ENCODE peak calls at places on chromosomes 13 and 19, in nine cellular contexts. One of them, this sample, is unnamed.

GRCh38 chr13:114145722-114146121 is 13.3 kb upstream of the RASA3 start:
- DNase-seq in activated naive CD4-positive, alpha-beta T cell treated with anti-CD3 and anti-CD28 coated beads, Interleukin-2, amount 50 U/mL, for 72 hours: no peak
- DNase-seq in CD8-positive, alpha-beta memory T cell: peak
- DNase-seq in mucosa of descending colon: no peak
- DNase-seq in NCI-H524: no peak
- DNase-seq in kidney tubule cell: no peak
- DNase-seq in brain pericyte: no peak
- DNase-seq in OCI-LY7: no peak
- DNase-seq in fibroblast of lung: no peak
- DNase-seq in this sample: no peak

GRCh38 chr13:49777746-49778614 is 14.5 kb downstream of the KPNA3 start:
- DNase-seq in activated naive CD4-positive, alpha-beta T cell treated with anti-CD3 and anti-CD28 coated beads, Interleukin-2, amount 50 U/mL, for 72 hours: no peak
- DNase-seq in CD8-positive, alpha-beta memory T cell: no peak
- DNase-seq in mucosa of descending colon: no peak
- DNase-seq in NCI-H524: no peak
- DNase-seq in kidney tubule cell: no peak
- DNase-seq in brain pericyte: no peak
- DNase-seq in OCI-LY7: no peak
- DNase-seq in fibroblast of lung: no peak
- DNase-seq in this sample: no peak

GRCh38 chr13:97986841-97987240 is 33.4 kb downstream of the IPO5 start:
- DNase-seq in activated naive CD4-positive, alpha-beta T cell treated with anti-CD3 and anti-CD28 coated beads, Interleukin-2, amount 50 U/mL, for 72 hours: no peak
- DNase-seq in CD8-positive, alpha-beta memory T cell: no peak
- DNase-seq in mucosa of descending colon: no peak
- DNase-seq in NCI-H524: no peak
- DNase-seq in kidney tubule cell: no peak
- DNase-seq in brain pericyte: no peak
- DNase-seq in OCI-LY7: peak
- DNase-seq in fibroblast of lung: no peak
- DNase-seq in this sample: no peak

GRCh38 chr13:31485183-31485582 is 254.1 kb upstream of the RXFP2 start:
- DNase-seq in activated naive CD4-positive, alpha-beta T cell treated with anti-CD3 and anti-CD28 coated beads, Interleukin-2, amount 50 U/mL, for 72 hours: no peak
- DNase-seq in CD8-positive, alpha-beta memory T cell: no peak
- DNase-seq in mucosa of descending colon: no peak
- DNase-seq in NCI-H524: no peak
- DNase-seq in kidney tubule cell: no peak
- DNase-seq in brain pericyte: no peak
- DNase-seq in OCI-LY7: no peak
- DNase-seq in fibroblast of lung: no peak
- DNase-seq in this sample: no peak

GRCh38 chr13:114099918-114100445 is 32.4 kb downstream of the RASA3 start:
- DNase-seq in activated naive CD4-positive, alpha-beta T cell treated with anti-CD3 and anti-CD28 coated beads, Interleukin-2, amount 50 U/mL, for 72 hours: no peak
- DNase-seq in CD8-positive, alpha-beta memory T cell: peak
- DNase-seq in mucosa of descending colon: peak
- DNase-seq in NCI-H524: peak
- DNase-seq in kidney tubule cell: no peak
- DNase-seq in brain pericyte: no peak
- DNase-seq in OCI-LY7: peak
- DNase-seq in fibroblast of lung: peak
- DNase-seq in this sample: peak

GRCh38 chr13:33218020-33218419 is 67.5 kb downstream of the STARD13 start:
- DNase-seq in activated naive CD4-positive, alpha-beta T cell treated with anti-CD3 and anti-CD28 coated beads, Interleukin-2, amount 50 U/mL, for 72 hours: no peak
- DNase-seq in CD8-positive, alpha-beta memory T cell: no peak
- DNase-seq in mucosa of descending colon: no peak
- DNase-seq in NCI-H524: no peak
- DNase-seq in kidney tubule cell: peak
- DNase-seq in brain pericyte: no peak
- DNase-seq in OCI-LY7: no peak
- DNase-seq in fibroblast of lung: no peak
- DNase-seq in this sample: no peak

GRCh38 chr13:99040536-99041141 is 62.8 kb upstream of the DOCK9 start:
- DNase-seq in activated naive CD4-positive, alpha-beta T cell treated with anti-CD3 and anti-CD28 coated beads, Interleukin-2, amount 50 U/mL, for 72 hours: no peak
- DNase-seq in CD8-positive, alpha-beta memory T cell: no peak
- DNase-seq in mucosa of descending colon: no peak
- DNase-seq in NCI-H524: no peak
- DNase-seq in kidney tubule cell: no peak
- DNase-seq in brain pericyte: no peak
- DNase-seq in OCI-LY7: no peak
- DNase-seq in fibroblast of lung: no peak
- DNase-seq in this sample: no peak

GRCh38 chr19:43612374-43612773 is 486 bp downstream of the SRRM5 start:
- DNase-seq in activated naive CD4-positive, alpha-beta T cell treated with anti-CD3 and anti-CD28 coated beads, Interleukin-2, amount 50 U/mL, for 72 hours: no peak
- DNase-seq in CD8-positive, alpha-beta memory T cell: no peak
- DNase-seq in mucosa of descending colon: no peak
- DNase-seq in NCI-H524: no peak
- DNase-seq in kidney tubule cell: no peak
- DNase-seq in brain pericyte: no peak
- DNase-seq in OCI-LY7: no peak
- DNase-seq in fibroblast of lung: no peak
- DNase-seq in this sample: no peak

GRCh38 chr13:34682406-34682805 is 259.7 kb upstream of the NBEA start:
- DNase-seq in activated naive CD4-positive, alpha-beta T cell treated with anti-CD3 and anti-CD28 coated beads, Interleukin-2, amount 50 U/mL, for 72 hours: no peak
- DNase-seq in CD8-positive, alpha-beta memory T cell: no peak
- DNase-seq in mucosa of descending colon: no peak
- DNase-seq in NCI-H524: peak
- DNase-seq in kidney tubule cell: no peak
- DNase-seq in brain pericyte: no peak
- DNase-seq in OCI-LY7: no peak
- DNase-seq in fibroblast of lung: no peak
- DNase-seq in this sample: no peak

GRCh38 chr13:43071824-43072223 is 48.4 kb downstream of the DNAJC15 start:
- DNase-seq in activated naive CD4-positive, alpha-beta T cell treated with anti-CD3 and anti-CD28 coated beads, Interleukin-2, amount 50 U/mL, for 72 hours: no peak
- DNase-seq in CD8-positive, alpha-beta memory T cell: no peak
- DNase-seq in mucosa of descending colon: no peak
- DNase-seq in NCI-H524: no peak
- DNase-seq in kidney tubule cell: no peak
- DNase-seq in brain pericyte: no peak
- DNase-seq in OCI-LY7: no peak
- DNase-seq in fibroblast of lung: no peak
- DNase-seq in this sample: no peak

GRCh38 chr19:10593820-10594637 is 6.9 kb upstream of the AP1M2 start:
- DNase-seq in activated naive CD4-positive, alpha-beta T cell treated with anti-CD3 and anti-CD28 coated beads, Interleukin-2, amount 50 U/mL, for 72 hours: no peak
- DNase-seq in CD8-positive, alpha-beta memory T cell: no peak
- DNase-seq in mucosa of descending colon: peak
- DNase-seq in NCI-H524: no peak
- DNase-seq in kidney tubule cell: no peak
- DNase-seq in brain pericyte: no peak
- DNase-seq in OCI-LY7: peak
- DNase-seq in fibroblast of lung: no peak
- DNase-seq in this sample: peak

GRCh38 chr19:15575406-15575805 is 39.6 kb upstream of the CYP4F8 start:
- DNase-seq in activated naive CD4-positive, alpha-beta T cell treated with anti-CD3 and anti-CD28 coated beads, Interleukin-2, amount 50 U/mL, for 72 hours: no peak
- DNase-seq in CD8-positive, alpha-beta memory T cell: no peak
- DNase-seq in mucosa of descending colon: no peak
- DNase-seq in NCI-H524: no peak
- DNase-seq in kidney tubule cell: no peak
- DNase-seq in brain pericyte: no peak
- DNase-seq in OCI-LY7: no peak
- DNase-seq in fibroblast of lung: no peak
- DNase-seq in this sample: no peak

GRCh38 chr13:30308548-30308947 is 1.2 kb upstream of the KATNAL1 start:
- DNase-seq in activated naive CD4-positive, alpha-beta T cell treated with anti-CD3 and anti-CD28 coated beads, Interleukin-2, amount 50 U/mL, for 72 hours: no peak
- DNase-seq in CD8-positive, alpha-beta memory T cell: no peak
- DNase-seq in mucosa of descending colon: no peak
- DNase-seq in NCI-H524: no peak
- DNase-seq in kidney tubule cell: no peak
- DNase-seq in brain pericyte: no peak
- DNase-seq in OCI-LY7: peak
- DNase-seq in fibroblast of lung: peak
- DNase-seq in this sample: peak

GRCh38 chr19:50173144-50173543 is 10.1 kb upstream of the IZUMO2 start:
- DNase-seq in activated naive CD4-positive, alpha-beta T cell treated with anti-CD3 and anti-CD28 coated beads, Interleukin-2, amount 50 U/mL, for 72 hours: no peak
- DNase-seq in CD8-positive, alpha-beta memory T cell: no peak
- DNase-seq in mucosa of descending colon: peak
- DNase-seq in NCI-H524: no peak
- DNase-seq in kidney tubule cell: peak
- DNase-seq in brain pericyte: no peak
- DNase-seq in OCI-LY7: no peak
- DNase-seq in fibroblast of lung: no peak
- DNase-seq in this sample: no peak

This sample was measured in upper lobe of left lung.